ENCODE peak calls at places on chromosomes 6 and 20, in ten cellular contexts. U is NT2/D1; O is GM19239; J is fibroblast of the aortic adventitia; Z is Daoy; T is NCI-H748 treated with DMSO at 0.1 percent for 48 hours; Q is naive thymus-derived CD4-positive, alpha-beta T cell; Y is C1 segment of cervical spinal cord; E is neural progenitor cell; C is AG04449. B is an unnamed sample.

GRCh38 chr20:33401922-33402369 is 627 bp upstream of the CDK5RAP1 start:
- DNase-seq in E (no peak), O (no peak), C (no peak), J (peak), T (no peak), Q (no peak), Y (no peak), U (no peak), Z (peak), B (no peak)

GRCh38 chr6:82786251-82786650 is 279.4 kb downstream of the UBE3D start:
- DNase-seq in O (no peak), U (no peak), C (no peak), Q (no peak), Y (no peak), Z (no peak), J (no peak), T (no peak), E (no peak), B (no peak)

GRCh38 chr6:91167846-91168245 is 581.0 kb upstream of the MAP3K7 start:
- DNase-seq in C (no peak), U (no peak), Z (no peak), E (no peak), Q (no peak), Y (no peak), J (no peak), O (no peak), T (no peak), B (no peak)

GRCh38 chr6:42136508-42137191 is 5.8 kb downstream of the C6orf132 start:
- DNase-seq in O (peak), E (peak), Q (no peak), T (no peak), U (peak), Y (no peak), Z (peak), C (no peak), J (peak), B (peak)

GRCh38 chr6:56551409-56552120 is 91.1 kb downstream of the DST start:
- DNase-seq in T (no peak), Q (no peak), Z (no peak), O (no peak), U (no peak), C (no peak), J (no peak), E (no peak), Y (no peak), B (no peak)

GRCh38 chr6:157113389-157113788 is 209.9 kb downstream of the TMEM242 start:
- DNase-seq in O (no peak), T (no peak), Y (no peak), E (no peak), Z (no peak), Q (no peak), U (no peak), C (no peak), J (no peak), B (no peak)

GRCh38 chr20:40860487-40860902 is 168.1 kb upstream of the TOP1 start:
- DNase-seq in C (no peak), Q (no peak), T (no peak), Z (peak), O (no peak), Y (no peak), U (no peak), E (no peak), J (peak), B (no peak)

GRCh38 chr20:7911586-7912330 is 28.5 kb downstream of the HAO1 start:
- DNase-seq in O (no peak), J (no peak), Q (no peak), U (no peak), T (no peak), E (no peak), C (no peak), Y (no peak), Z (no peak), B (no peak)

GRCh38 chr20:20084296-20084752 is 32.0 kb downstream of the CFAP61 start:
- DNase-seq in Z (no peak), O (no peak), J (no peak), Q (no peak), U (no peak), T (no peak), Y (no peak), E (no peak), C (no peak), B (no peak)

GRCh38 chr20:8932192-8933150 is 136.4 kb upstream of the PLCB4 start:
- DNase-seq in T (no peak), Q (no peak), E (no peak), Y (no peak), O (no peak), Z (peak), J (no peak), U (no peak), C (peak), B (peak)

GRCh38 chr6:110543106-110543505 is 66.7 kb upstream of the SLC22A16 start:
- DNase-seq in J (no peak), Z (peak), Q (no peak), E (no peak), T (no peak), C (no peak), U (no peak), Y (no peak), O (no peak), B (no peak)

GRCh38 chr20:10430000-10430466 is 4.0 kb downstream of the MKKS start:
- DNase-seq in C (no peak), T (no peak), J (no peak), U (no peak), Q (no peak), E (no peak), Z (peak), O (no peak), Y (no peak), B (peak)

GRCh38 chr6:43926644-43927524 is 156.9 kb downstream of the VEGFA start:
- DNase-seq in C (peak), Y (no peak), Q (no peak), E (peak), J (peak), O (no peak), T (peak), U (peak), Z (peak), B (peak)

GRCh38 chr6:154394571-154394970 is 38.0 kb upstream of the IPCEF1 start:
- DNase-seq in Z (no peak), C (no peak), E (no peak), Q (no peak), T (no peak), O (no peak), J (no peak), Y (no peak), U (no peak), B (no peak)

GRCh38 chr6:3045369-3045768 is 22.9 kb upstream of the RIPK1 start:
- DNase-seq in J (no peak), Q (no peak), O (no peak), Y (no peak), Z (no peak), T (no peak), C (no peak), U (no peak), E (no peak), B (no peak)

GRCh38 chr20:33076662-33077398 is 2.6 kb upstream of the BPIFB4 start:
- DNase-seq in C (no peak), E (peak), J (no peak), U (no peak), Q (peak), Y (no peak), O (no peak), Z (peak), T (no peak), B (no peak)

B was measured in RCC 7860.